ENCODE peak calls at places on chromosomes 4 and X, in seven cellular contexts. S, N, V, E, D, K and Z are unnamed samples.

GRCh38 chr4:74059161-74059829 is 20.8 kb upstream of the CXCL3 start:
- DNase-seq in D (no peak), N (peak; percentile 10), K (no peak), E (no peak), S (no peak), V (no peak), Z (no peak)

GRCh38 chr4:174214102-174214878 is 69.2 kb downstream of the FBXO8 start:
- DNase-seq in S (peak; percentile 74), D (no peak), V (no peak), K (peak; percentile 9), E (no peak), N (no peak), Z (no peak)

GRCh38 chr4:87151730-87152129 is 68.7 kb downstream of the KLHL8 start:
- DNase-seq in E (peak; percentile 37), N (no peak), S (no peak), K (no peak), D (no peak), V (no peak), Z (no peak)

GRCh38 chr4:149500806-149501205 is 314.8 kb downstream of the IQCM start:
- DNase-seq in N (no peak), E (no peak), K (no peak), V (no peak), D (no peak), S (no peak), Z (no peak)

GRCh38 chrX:69627744-69628143 is 11.8 kb downstream of the EDA start:
- DNase-seq in D (no peak), K (no peak), N (no peak), E (no peak), V (no peak), S (no peak), Z (no peak)

GRCh38 chr4:146317783-146318182 is 103.4 kb downstream of the REELD1 start:
- DNase-seq in D (no peak), E (no peak), S (no peak), K (no peak), N (no peak), V (no peak), Z (no peak)

GRCh38 chr4:101972791-101973190 is 182.3 kb downstream of the BANK1 start:
- DNase-seq in E (no peak), V (no peak), N (no peak), S (no peak), D (no peak), K (no peak), Z (no peak)

GRCh38 chr4:23934915-23935314 is 45.1 kb upstream of the PPARGC1A start:
- DNase-seq in V (peak; percentile 91), E (peak; percentile 96), D (peak; percentile 92), N (no peak), K (peak; percentile 66), S (no peak), Z (no peak)

GRCh38 chr4:24521544-24521943 is 62.8 kb downstream of the DHX15 start:
- DNase-seq in D (no peak), S (no peak), V (no peak), N (no peak), K (no peak), E (peak; percentile 28), Z (no peak)

GRCh38 chrX:2502668-2503519 is 2.1 kb upstream of the DHRSX start:
- DNase-seq in S (no peak), N (peak; percentile 52), V (no peak), E (peak; percentile 40), K (peak; percentile 39), D (no peak), Z (no peak)

GRCh38 chr4:184345573-184345922 is 127.9 kb upstream of the ENPP6 start:
- DNase-seq in N (no peak), D (no peak), K (peak; percentile 61), S (no peak), E (peak; percentile 19), V (peak; percentile 44), Z (no peak)

GRCh38 chrX:48520976-48521352 is 644 bp upstream of the EBP start:
- DNase-seq in V (no peak), N (peak; percentile 14), D (no peak), S (peak; percentile 56), K (peak; percentile 41), E (no peak), Z (peak; percentile 43)

GRCh38 chrX:39805022-39805421 is 292.7 kb downstream of the BCOR start:
- DNase-seq in D (no peak), E (no peak), K (no peak), V (no peak), N (no peak), S (no peak), Z (no peak)

GRCh38 chr4:140239311-140239710 is 85.3 kb upstream of the MAML3 start:
- DNase-seq in V (no peak), E (peak; percentile 47), N (no peak), K (no peak), S (no peak), D (no peak), Z (no peak)

GRCh38 chr4:25580633-25581467 is 74.8 kb upstream of the SLC34A2 start:
- DNase-seq in S (peak; percentile 39), N (no peak), D (no peak), V (no peak), K (no peak), E (no peak), Z (no peak)

GRCh38 chr4:791866-792630 is 33.9 kb downstream of the CPLX1 start:
- DNase-seq in V (no peak), K (no peak), E (peak; percentile 55), D (no peak), S (peak; percentile 85), N (peak; percentile 52), Z (peak; percentile 59)

GRCh38 chrX:13340182-13340791 is 20.4 kb upstream of the ATXN3L start:
- DNase-seq in D (no peak), V (no peak), E (peak; percentile 19), S (no peak), N (no peak), K (no peak), Z (no peak)

GRCh38 chr4:78691971-78692814 is 84.0 kb upstream of the BMP2K start:
- DNase-seq in K (peak; percentile 66), S (no peak), E (no peak), N (no peak), V (peak; percentile 16), D (no peak), Z (peak; percentile 13)

GRCh38 chr4:185787926-185788679 is 23.9 kb downstream of the SORBS2 start:
- DNase-seq in K (no peak), N (no peak), V (no peak), D (no peak), S (no peak), E (no peak), Z (no peak)

GRCh38 chr4:172356002-172356401 is 542.8 kb downstream of the GALNTL6 start:
- DNase-seq in D (peak; percentile 23), N (peak; percentile 92), K (no peak), S (no peak), E (peak; percentile 85), V (no peak), Z (no peak)

GRCh38 chr4:88033309-88033708 is 25.9 kb downstream of the PKD2 start:
- DNase-seq in V (peak; percentile 40), S (peak; percentile 81), N (peak; percentile 47), K (peak; percentile 65), D (peak; percentile 62), E (peak; percentile 75), Z (peak; percentile 66)

GRCh38 chrX:18702362-18703195 is 4.9 kb upstream of the PPEF1 start:
- DNase-seq in S (no peak), E (peak; percentile 41), K (no peak), D (peak; percentile 43), V (no peak), N (peak; percentile 19), Z (no peak)

GRCh38 chr4:11428701-11429571 is at the start of gene HS3ST1:
- DNase-seq in D (peak; percentile 64), S (peak; percentile 91), K (peak; percentile 7), E (peak; percentile 48), V (peak; percentile 62), N (no peak), Z (peak; percentile 76)
- H3K4me3 ChIP-seq in D (peak within 1 kb of the TSS; percentile 43), S (peak within 1 kb of the TSS; percentile 78), K (no peak within 1 kb of the TSS), E (no peak within 1 kb of the TSS), V (peak within 1 kb of the TSS; percentile 55), N (no peak within 1 kb of the TSS), Z (peak within 1 kb of the TSS; percentile 65)

GRCh38 chrX:132071260-132071659 is 48.2 kb downstream of the STK26 start:
- DNase-seq in E (peak; percentile 14), S (peak; percentile 17), D (peak; percentile 18), K (peak; percentile 4), V (no peak), N (peak; percentile 15), Z (no peak)
- TF ChIP-seq CTCF in E (peak; percentile 1), S (no peak), D (peak; percentile 11), K (no peak), V (no peak), N (peak; percentile 47), Z (peak; percentile 12)

DNA sequence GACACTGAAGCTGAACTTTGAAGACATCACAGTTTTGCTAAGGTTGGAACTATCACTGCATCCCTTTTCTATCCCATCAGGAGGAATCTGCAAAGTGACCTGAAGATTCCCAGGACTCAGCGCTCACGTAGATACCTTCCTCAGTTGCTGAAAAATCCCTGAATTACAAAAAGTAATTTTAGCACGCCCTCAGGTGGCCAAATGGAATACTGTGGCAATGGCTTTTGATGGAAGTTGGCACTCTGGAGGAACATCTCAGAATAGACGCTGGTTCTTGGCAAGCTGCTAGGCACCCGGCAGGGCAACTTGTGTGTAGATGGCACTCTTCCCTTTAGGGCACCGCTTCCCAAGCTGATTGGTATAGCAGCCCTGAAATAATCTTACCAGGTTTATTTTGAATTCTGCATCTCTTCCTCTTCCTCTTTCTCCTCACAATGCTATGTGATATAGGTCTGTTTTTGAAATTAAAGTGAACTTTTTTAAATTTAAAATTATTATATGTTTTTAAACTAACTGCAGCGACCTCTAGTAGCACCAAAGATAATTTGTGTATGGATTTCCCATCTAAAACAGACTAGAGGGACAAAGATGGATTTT is 16.3 kb upstream of the ESX1 start:
- DNase-seq in S (peak; percentile 69), N (peak; percentile 63), V (peak; percentile 21), K (peak; percentile 45), D (peak; percentile 36), E (peak; percentile 56), Z (peak; percentile 11)
- H3K4me3 ChIP-seq in S (no peak overlapping the region), N (peak overlapping the region; percentile 30), V (no peak overlapping the region), K (no peak overlapping the region), D (peak overlapping the region; percentile 9), E (peak overlapping the region; percentile 39), Z (no peak overlapping the region)

GRCh38 chr4:40747436-40747835 is 2.3 kb upstream of the NSUN7 start:
- DNase-seq in E (no peak), V (no peak), S (no peak), D (no peak), N (no peak), K (no peak), Z (no peak)
- TF ChIP-seq CTCF in E (no peak), V (no peak), S (no peak), D (no peak), N (no peak), K (no peak), Z (no peak)

GRCh38 chr4:89836897-89837384 is at the start of gene SNCA:
- DNase-seq in S (peak; percentile 93), D (peak; percentile 64), E (peak; percentile 86), K (no peak), V (peak; percentile 58), N (peak; percentile 60), Z (no peak)
- H3K4me3 ChIP-seq in S (peak within 1 kb of the TSS; percentile 63), D (peak within 1 kb of the TSS; percentile 66), E (peak within 1 kb of the TSS; percentile 28), K (no peak within 1 kb of the TSS), V (peak within 1 kb of the TSS; percentile 47), N (peak within 1 kb of the TSS; percentile 51), Z (no peak within 1 kb of the TSS)